ENCODE peak calls at places on chromosomes 13 and 19, in six cellular contexts. F is CD14-positive monocyte, S is cardiac muscle cell, Z is omental fat pad, K is heart right ventricle, P is coronary artery. I is an unnamed sample.

GRCh38 chr13:66322193-66322592 is 907.9 kb downstream of the PCDH9 start:
- DNase-seq in Z (no peak), S (no peak), K (no peak), F (no peak), P (no peak), I (no peak)

GRCh38 chr19:10256551-10256950 is 4.5 kb downstream of the MRPL4 start:
- DNase-seq in P (no peak), F (no peak), K (no peak), Z (no peak), S (no peak), I (no peak)

GRCh38 chr13:113192902-113193301 is 15.6 kb downstream of the PCID2 start:
- DNase-seq in F (no peak), P (no peak), S (peak), K (no peak), Z (no peak), I (no peak)

GRCh38 chr13:96285729-96286128 is 195.8 kb downstream of the HS6ST3 start:
- DNase-seq in S (no peak), P (no peak), F (no peak), Z (no peak), K (no peak), I (no peak)

GRCh38 chr13:106919638-106920037 is 351.7 kb upstream of the ARGLU1 start:
- DNase-seq in K (peak), Z (no peak), S (peak), P (peak), F (no peak), I (no peak)

GRCh38 chr13:59345316-59345715 is 818.4 kb downstream of the DIAPH3 start:
- DNase-seq in P (no peak), K (peak), F (no peak), Z (no peak), S (peak), I (no peak)

GRCh38 chr19:17406039-17406886 is 833 bp upstream of the BST2 start:
- DNase-seq in P (no peak), Z (no peak), F (no peak), K (no peak), S (peak), I (no peak)

GRCh38 chr13:80011448-80012212 is 329.3 kb downstream of the SPRY2 start:
- DNase-seq in K (no peak), F (no peak), S (peak), Z (no peak), P (no peak), I (no peak)

GRCh38 chr19:55272142-55272541 is 7.8 kb downstream of the HSPBP1 start:
- DNase-seq in K (no peak), P (no peak), F (no peak), Z (no peak), S (no peak), I (no peak)

GRCh38 chr19:2231621-2232221 is 4.4 kb downstream of the PLEKHJ1 start:
- DNase-seq in K (no peak), Z (no peak), S (no peak), F (no peak), P (no peak), I (no peak)

GRCh38 chr13:96632536-96633320 is 361.5 kb downstream of the OXGR1 start:
- DNase-seq in Z (no peak), K (no peak), F (no peak), P (no peak), S (peak), I (no peak)

GRCh38 chr19:47779524-47780214 is 1.2 kb downstream of the SELENOW start:
- DNase-seq in K (peak), F (no peak), P (peak), S (no peak), Z (no peak), I (no peak)

GRCh38 chr13:41286370-41286769 is 23.0 kb upstream of the MTRF1 start:
- DNase-seq in P (no peak), K (no peak), S (no peak), Z (no peak), F (no peak), I (no peak)

GRCh38 chr19:53904909-53905308 is 4.2 kb upstream of the CACNG7 start:
- DNase-seq in Z (no peak), F (no peak), K (no peak), S (no peak), P (no peak), I (no peak)

GRCh38 chr13:76822691-76823267 is 63.4 kb downstream of the KCTD12 start:
- DNase-seq in K (no peak), Z (no peak), F (no peak), P (no peak), S (peak), I (no peak)

GRCh38 chr13:63595811-63596210 is 2180.2 kb upstream of the PCDH20 start:
- DNase-seq in Z (no peak), K (no peak), F (no peak), P (no peak), S (no peak), I (no peak)

GRCh38 chr19:51441410-51442390 is 16.6 kb downstream of the SIGLEC8 start:
- DNase-seq in Z (no peak), S (no peak), P (no peak), F (no peak), K (no peak), I (no peak)

GRCh38 chr13:35695411-35695810 is 218.9 kb upstream of the MAB21L1 start:
- DNase-seq in K (no peak), Z (no peak), P (no peak), F (no peak), S (no peak), I (no peak)

GRCh38 chr13:111241862-111242261 is 78.6 kb upstream of the TEX29 start:
- DNase-seq in F (no peak), Z (no peak), S (no peak), P (no peak), K (no peak), I (no peak)

GRCh38 chr13:111241006-111241755 is 79.3 kb upstream of the TEX29 start:
- DNase-seq in Z (no peak), P (peak), K (no peak), F (no peak), S (no peak), I (no peak)

GRCh38 chr13:111245781-111246384 is 74.6 kb upstream of the TEX29 start:
- DNase-seq in F (no peak), K (no peak), S (peak), P (no peak), Z (no peak), I (no peak)

GRCh38 chr13:111242585-111242984 is 77.9 kb upstream of the TEX29 start:
- DNase-seq in S (no peak), F (no peak), P (peak), K (no peak), Z (no peak), I (no peak)

DNA sequence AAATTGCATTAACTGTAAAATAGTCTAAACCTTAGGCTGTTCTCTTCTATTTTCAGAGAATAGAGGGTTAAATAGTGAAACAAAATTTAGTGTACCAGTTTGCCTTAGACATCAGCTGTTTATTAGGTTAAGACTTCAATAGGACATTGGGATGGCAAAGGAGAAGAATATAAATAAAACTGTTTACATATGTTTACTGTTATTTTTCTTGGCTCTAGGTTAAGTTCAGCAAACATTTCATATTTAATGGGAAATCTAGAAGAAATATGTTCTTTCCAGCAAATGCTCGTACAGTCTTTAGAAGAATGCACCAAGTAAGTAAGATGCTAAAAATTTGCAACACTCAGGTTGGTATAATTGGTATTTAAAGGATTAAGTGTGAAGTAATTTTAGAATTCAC is 76.5 kb upstream of the TEX29 start:
- DNase-seq in P (no peak), S (no peak), Z (no peak), K (no peak), F (no peak), I (no peak)
- TF ChIP-seq CTCF in P (no peak), S (no peak), Z (no peak), K (no peak), F (no peak), I (no peak)

GRCh38 chr13:30698488-30699005 is 36.8 kb upstream of the ALOX5AP start:
- DNase-seq in F (no peak), S (no peak), K (no peak), P (peak), Z (no peak), I (no peak)

GRCh38 chr13:30704596-30704995 is 30.7 kb upstream of the ALOX5AP start:
- DNase-seq in P (peak), S (no peak), Z (no peak), K (no peak), F (no peak), I (no peak)

GRCh38 chr13:30700364-30700763 is 35.0 kb upstream of the ALOX5AP start:
- DNase-seq in Z (no peak), S (no peak), F (no peak), K (no peak), P (peak), I (no peak)

GRCh38 chr13:30705672-30706071 is 29.7 kb upstream of the ALOX5AP start:
- DNase-seq in P (peak), F (no peak), S (no peak), Z (no peak), K (no peak), I (no peak)

DNA sequence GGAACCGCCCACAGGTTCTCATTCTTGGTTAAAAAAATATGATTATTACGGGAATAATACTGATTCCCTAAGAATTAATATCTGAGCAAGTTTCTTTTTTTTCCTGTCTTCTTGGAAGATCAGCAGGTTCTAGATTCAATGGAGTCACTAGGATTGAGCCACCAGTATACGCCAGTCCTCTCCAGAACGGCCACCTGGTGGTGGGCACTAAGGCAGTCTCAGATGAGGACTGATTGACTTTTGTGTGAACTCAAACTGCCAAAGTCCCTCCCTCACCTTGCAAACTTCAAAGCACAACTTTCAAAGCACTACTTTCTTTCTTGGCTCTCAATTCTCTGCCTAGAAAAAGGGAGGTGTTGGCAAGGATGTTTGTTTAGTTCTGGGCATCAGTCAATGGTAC is 33.3 kb upstream of the ALOX5AP start:
- DNase-seq in Z (no peak), F (no peak), P (peak), S (no peak), K (no peak), I (no peak)
- TF ChIP-seq CTCF in Z (no peak), F (no peak), P (no peak), S (no peak), K (no peak), I (no peak)

GRCh38 chr13:39072842-39073241 is 34.6 kb downstream of the NHLRC3 start:
- DNase-seq in F (no peak), Z (no peak), K (no peak), S (no peak), P (no peak), I (no peak)

DNA sequence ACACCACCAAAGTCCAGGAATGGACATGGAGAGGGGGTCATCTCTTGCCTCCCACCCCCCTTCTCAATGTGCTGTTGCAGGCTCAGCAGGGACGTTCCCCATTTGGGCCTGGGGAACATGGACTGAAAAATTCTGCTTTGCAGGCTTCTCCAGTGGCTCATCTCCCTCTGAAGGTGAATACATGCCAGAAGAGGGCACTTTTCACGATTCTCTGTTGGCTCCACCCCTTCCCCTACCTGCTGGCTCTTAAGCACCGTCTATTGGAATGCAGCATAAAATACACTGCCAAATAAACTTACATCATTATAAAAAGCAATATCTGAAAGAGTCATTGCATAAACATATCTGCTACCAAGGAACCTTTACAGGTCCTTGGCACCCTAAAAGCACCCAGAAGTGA is 35.7 kb downstream of the NHLRC3 start:
- DNase-seq in S (no peak), P (no peak), K (no peak), Z (no peak), F (no peak), I (no peak)
- TF ChIP-seq CTCF in S (no peak), P (no peak), K (no peak), Z (no peak), F (no peak), I (no peak)

DNA sequence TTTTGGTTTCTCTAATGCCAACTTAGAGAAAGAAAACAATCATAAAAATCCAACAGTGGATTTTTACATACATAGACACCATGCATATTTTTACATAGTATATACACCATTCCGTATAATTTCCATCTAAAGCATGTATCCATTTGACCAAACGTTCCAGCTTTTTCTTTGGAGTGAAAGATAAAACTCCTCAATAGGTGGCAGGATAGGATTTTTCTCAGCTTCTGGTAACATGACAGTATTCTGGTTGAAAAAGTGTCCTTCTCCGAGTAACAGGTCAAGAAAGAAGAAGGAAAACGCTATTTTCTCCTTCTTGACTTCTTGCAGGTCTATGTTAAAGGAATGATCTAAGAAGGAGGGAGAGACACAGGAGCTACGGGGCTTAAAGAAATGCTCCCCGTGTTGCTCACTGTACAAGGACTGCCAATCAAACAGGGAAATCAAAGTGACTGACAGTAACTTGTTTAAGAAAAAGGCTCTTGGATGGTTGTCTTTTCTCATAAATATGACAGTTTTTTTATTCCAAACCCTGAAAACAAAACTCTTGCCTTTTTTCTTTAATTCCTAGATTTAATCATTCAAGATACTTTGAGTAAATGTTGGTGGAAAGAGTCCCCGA is 11.5 kb downstream of the FLT1 start:
- DNase-seq in S (no peak), F (no peak), P (no peak), Z (no peak), K (no peak), I (no peak)
- TF ChIP-seq CTCF in S (no peak), F (no peak), P (no peak), Z (no peak), K (no peak), I (no peak)

I was measured in osteocyte.